ENCODE peak calls at places on chromosomes 11 and 22, in ten cellular contexts. G is GM12865; L is endothelial cell; F is NCI-H1105 treated with DMSO at 0.1 percent for 48 hours; E is activated CD4-positive, alpha-beta T cell treated with anti-CD3 and anti-CD28 coated beads, Interleukin-2, amount 50 U/mL, for 1 hour; U is Right ventricle myocardium superior; N is posterior cingulate gyrus; H is fibroblast of lung; O is GM04503; J is small intestine. Y is an unnamed sample.

GRCh38 chr11:1943977-1944376 is 3.2 kb upstream of the MRPL23 start:
- DNase-seq in G (no peak), L (no peak), F (peak), E (no peak), U (peak), N (no peak), H (no peak), O (no peak), J (no peak), Y (no peak)

GRCh38 chr22:45120931-45121330 is 42.8 kb upstream of the NUP50 start:
- DNase-seq in G (no peak), L (no peak), F (peak), E (no peak), U (no peak), N (no peak), H (no peak), O (no peak), J (no peak), Y (no peak)

GRCh38 chr11:35214792-35215193 is 75.8 kb downstream of the CD44 start:
- DNase-seq in G (no peak), L (no peak), F (no peak), E (no peak), U (no peak), N (no peak), H (peak), O (peak), J (no peak), Y (no peak)

GRCh38 chr22:49956418-49956770 is 4.2 kb upstream of the PIM3 start:
- DNase-seq in G (no peak), L (no peak), F (no peak), E (no peak), U (peak), N (no peak), H (no peak), O (no peak), J (no peak), Y (no peak)

GRCh38 chr11:112285918-112286317 is 25.3 kb upstream of the PLET1 start:
- DNase-seq in G (no peak), L (no peak), F (no peak), E (no peak), U (no peak), N (no peak), H (peak), O (no peak), J (no peak), Y (no peak)

GRCh38 chr11:114098927-114099326 is 39.4 kb downstream of the ZBTB16 start:
- DNase-seq in G (no peak), L (no peak), F (peak), E (no peak), U (no peak), N (no peak), H (peak), O (no peak), J (peak), Y (no peak)

GRCh38 chr11:125494987-125495725 is 909 bp downstream of the FEZ1 start:
- DNase-seq in G (peak), L (peak), F (no peak), E (no peak), U (peak), N (peak), H (peak), O (no peak), J (no peak), Y (no peak)

GRCh38 chr11:612201-612960 is 3.4 kb downstream of the IRF7 start:
- DNase-seq in G (peak), L (no peak), F (peak), E (no peak), U (no peak), N (no peak), H (peak), O (no peak), J (peak), Y (peak)

GRCh38 chr11:131033151-131033651 is 116.9 kb upstream of the SNX19 start:
- DNase-seq in G (no peak), L (no peak), F (no peak), E (no peak), U (no peak), N (peak), H (peak), O (peak), J (no peak), Y (peak)

GRCh38 chr11:66546368-66546965 is at the start of gene ACTN3:
- DNase-seq in G (peak), L (peak), F (no peak), E (no peak), U (peak), N (no peak), H (peak), O (no peak), J (no peak), Y (no peak)

GRCh38 chr11:17021550-17021949 is 7.3 kb upstream of the PLEKHA7 start:
- DNase-seq in G (no peak), L (no peak), F (no peak), E (no peak), U (no peak), N (no peak), H (no peak), O (peak), J (no peak), Y (no peak)

GRCh38 chr11:113474362-113475159 is 637 bp downstream of the DRD2 start:
- DNase-seq in G (peak), L (peak), F (peak), E (peak), U (peak), N (peak), H (peak), O (peak), J (peak), Y (peak)

GRCh38 chr11:91173701-91174100 is 950.9 kb upstream of the CHORDC1 start:
- DNase-seq in G (no peak), L (no peak), F (no peak), E (no peak), U (no peak), N (no peak), H (peak), O (no peak), J (no peak), Y (no peak)

GRCh38 chr11:68954970-68955958 is 25.5 kb downstream of the MRGPRD start:
- DNase-seq in G (no peak), L (no peak), F (no peak), E (no peak), U (peak), N (no peak), H (peak), O (no peak), J (peak), Y (peak)

GRCh38 chr11:101441747-101442146 is 142.1 kb downstream of the TRPC6 start:
- DNase-seq in G (no peak), L (no peak), F (no peak), E (no peak), U (peak), N (no peak), H (no peak), O (no peak), J (no peak), Y (no peak)

GRCh38 chr11:69836401-69836800 is 17.2 kb upstream of the FGF3 start:
- DNase-seq in G (no peak), L (no peak), F (no peak), E (no peak), U (no peak), N (no peak), H (no peak), O (no peak), J (no peak), Y (no peak)

GRCh38 chr11:85844439-85845051 is 10.6 kb upstream of the CCDC83 start:
- DNase-seq in G (no peak), L (no peak), F (no peak), E (no peak), U (no peak), N (no peak), H (no peak), O (no peak), J (peak), Y (peak)